ENCODE peak calls at places on chromosomes 13 and 19, in seven cellular contexts. One of them, this sample, is unnamed.

GRCh38 chr19:48900477-48901452 is 653 bp downstream of the NUCB1 start:
- DNase-seq in neuronal stem cell: no peak
- DNase-seq in NB4: peak
- DNase-seq in AG09319: no peak
- DNase-seq in A172: no peak
- DNase-seq in AML-193: no peak
- DNase-seq in kidney: peak
- DNase-seq in this sample: no peak

GRCh38 chr19:16320987-16321386 is 3.6 kb upstream of the KLF2 start:
- DNase-seq in AML-193: no peak
- DNase-seq in NB4: no peak
- DNase-seq in neuronal stem cell: no peak
- DNase-seq in AG09319: no peak
- DNase-seq in A172: no peak
- DNase-seq in kidney: no peak
- DNase-seq in this sample: no peak

GRCh38 chr19:3813473-3814392 is 27.6 kb upstream of the MATK start:
- DNase-seq in neuronal stem cell: no peak
- DNase-seq in kidney: no peak
- DNase-seq in AML-193: no peak
- DNase-seq in AG09319: no peak
- DNase-seq in NB4: no peak
- DNase-seq in A172: no peak
- DNase-seq in this sample: no peak

GRCh38 chr13:76886292-76887061 is at the start of gene KCTD12:
- DNase-seq in AG09319: peak
- DNase-seq in AML-193: peak
- DNase-seq in A172: peak
- DNase-seq in kidney: peak
- DNase-seq in NB4: peak
- DNase-seq in neuronal stem cell: peak
- DNase-seq in this sample: peak

GRCh38 chr19:50663280-50663790 is 14.1 kb downstream of the C19orf81 start:
- DNase-seq in AML-193: peak
- DNase-seq in AG09319: no peak
- DNase-seq in neuronal stem cell: no peak
- DNase-seq in kidney: peak
- DNase-seq in A172: peak
- DNase-seq in NB4: peak
- DNase-seq in this sample: no peak

GRCh38 chr19:15456871-15457700 is 7.3 kb downstream of the RASAL3 start:
- DNase-seq in AG09319: no peak
- DNase-seq in kidney: no peak
- DNase-seq in AML-193: no peak
- DNase-seq in A172: no peak
- DNase-seq in neuronal stem cell: no peak
- DNase-seq in NB4: no peak
- DNase-seq in this sample: no peak

GRCh38 chr19:5104871-5105351 is 136.0 kb downstream of the KDM4B start:
- DNase-seq in NB4: no peak
- DNase-seq in neuronal stem cell: no peak
- DNase-seq in AML-193: no peak
- DNase-seq in A172: no peak
- DNase-seq in AG09319: no peak
- DNase-seq in kidney: no peak
- DNase-seq in this sample: no peak

GRCh38 chr19:44807652-44808462 is 1.0 kb upstream of the BCAM start:
- DNase-seq in AML-193: peak
- DNase-seq in kidney: peak
- DNase-seq in AG09319: peak
- DNase-seq in neuronal stem cell: peak
- DNase-seq in A172: peak
- DNase-seq in NB4: peak
- DNase-seq in this sample: no peak

GRCh38 chr19:35206379-35206778 is 22.2 kb downstream of the FAM187B start:
- DNase-seq in neuronal stem cell: no peak
- DNase-seq in AG09319: no peak
- DNase-seq in AML-193: no peak
- DNase-seq in A172: no peak
- DNase-seq in kidney: no peak
- DNase-seq in NB4: no peak
- DNase-seq in this sample: no peak

GRCh38 chr19:48513289-48514122 is 1.9 kb upstream of the LMTK3 start:
- DNase-seq in A172: peak
- DNase-seq in NB4: peak
- DNase-seq in AML-193: peak
- DNase-seq in neuronal stem cell: no peak
- DNase-seq in AG09319: peak
- DNase-seq in kidney: peak
- DNase-seq in this sample: no peak

GRCh38 chr19:10228925-10229324 is 2.2 kb downstream of the S1PR2 start:
- DNase-seq in AG09319: no peak
- DNase-seq in A172: no peak
- DNase-seq in NB4: peak
- DNase-seq in kidney: no peak
- DNase-seq in neuronal stem cell: no peak
- DNase-seq in AML-193: no peak
- DNase-seq in this sample: no peak

GRCh38 chr13:42832341-42833153 is 51.2 kb downstream of the FAM216B start:
- DNase-seq in AG09319: peak
- DNase-seq in NB4: peak
- DNase-seq in kidney: peak
- DNase-seq in A172: peak
- DNase-seq in AML-193: no peak
- DNase-seq in neuronal stem cell: no peak
- DNase-seq in this sample: no peak

GRCh38 chr13:48235100-48235813 is 2.3 kb downstream of the ITM2B start:
- DNase-seq in neuronal stem cell: no peak
- DNase-seq in AG09319: no peak
- DNase-seq in A172: peak
- DNase-seq in AML-193: peak
- DNase-seq in NB4: peak
- DNase-seq in kidney: no peak
- DNase-seq in this sample: no peak

GRCh38 chr13:79735228-79735627 is 254.3 kb downstream of the NDFIP2 start:
- DNase-seq in kidney: no peak
- DNase-seq in AML-193: no peak
- DNase-seq in neuronal stem cell: no peak
- DNase-seq in A172: no peak
- DNase-seq in AG09319: no peak
- DNase-seq in NB4: no peak
- DNase-seq in this sample: no peak

GRCh38 chr13:22422023-22422422 is 751.1 kb downstream of the FGF9 start:
- DNase-seq in kidney: no peak
- DNase-seq in AML-193: no peak
- DNase-seq in AG09319: no peak
- DNase-seq in A172: no peak
- DNase-seq in NB4: no peak
- DNase-seq in neuronal stem cell: no peak
- DNase-seq in this sample: no peak

GRCh38 chr13:30034448-30034795 is 184.0 kb upstream of the UBL3 start:
- DNase-seq in kidney: no peak
- DNase-seq in neuronal stem cell: no peak
- DNase-seq in NB4: no peak
- DNase-seq in AML-193: no peak
- DNase-seq in A172: no peak
- DNase-seq in AG09319: no peak
- DNase-seq in this sample: no peak

GRCh38 chr13:98039964-98040363 is 86.5 kb downstream of the IPO5 start:
- DNase-seq in kidney: no peak
- DNase-seq in NB4: no peak
- DNase-seq in neuronal stem cell: no peak
- DNase-seq in A172: no peak
- DNase-seq in AML-193: no peak
- DNase-seq in AG09319: no peak
- DNase-seq in this sample: peak

GRCh38 chr19:31838163-31838798 is 489.0 kb upstream of the TSHZ3 start:
- DNase-seq in AG09319: no peak
- DNase-seq in A172: no peak
- DNase-seq in NB4: no peak
- DNase-seq in neuronal stem cell: peak
- DNase-seq in kidney: no peak
- DNase-seq in AML-193: no peak
- DNase-seq in this sample: no peak

GRCh38 chr19:43704002-43704705 is 11.7 kb upstream of the IRGC start:
- DNase-seq in kidney: no peak
- DNase-seq in AG09319: no peak
- DNase-seq in NB4: no peak
- DNase-seq in A172: no peak
- DNase-seq in neuronal stem cell: no peak
- DNase-seq in AML-193: no peak
- DNase-seq in this sample: no peak

GRCh38 chr13:73428137-73428536 is 369.3 kb downstream of the KLF5 start:
- DNase-seq in NB4: no peak
- DNase-seq in AML-193: no peak
- DNase-seq in A172: peak
- DNase-seq in neuronal stem cell: no peak
- DNase-seq in kidney: no peak
- DNase-seq in AG09319: peak
- DNase-seq in this sample: no peak

GRCh38 chr13:48808689-48809088 is 155.0 kb downstream of the CYSLTR2 start:
- DNase-seq in neuronal stem cell: no peak
- DNase-seq in AML-193: no peak
- DNase-seq in AG09319: no peak
- DNase-seq in NB4: no peak
- DNase-seq in kidney: no peak
- DNase-seq in A172: no peak
- DNase-seq in this sample: no peak

GRCh38 chr19:6074709-6075403 is 35.4 kb downstream of the RFX2 start:
- DNase-seq in kidney: no peak
- DNase-seq in NB4: no peak
- DNase-seq in A172: no peak
- DNase-seq in AG09319: no peak
- DNase-seq in AML-193: no peak
- DNase-seq in neuronal stem cell: no peak
- DNase-seq in this sample: no peak

GRCh38 chr13:30907167-30907761 is 1.2 kb downstream of the MEDAG start:
- DNase-seq in A172: no peak
- DNase-seq in AG09319: no peak
- DNase-seq in AML-193: no peak
- DNase-seq in kidney: no peak
- DNase-seq in neuronal stem cell: no peak
- DNase-seq in NB4: no peak
- DNase-seq in this sample: no peak

GRCh38 chr19:351976-352625 is 7.5 kb upstream of the MIER2 start:
- DNase-seq in NB4: no peak
- DNase-seq in kidney: no peak
- DNase-seq in AML-193: no peak
- DNase-seq in neuronal stem cell: no peak
- DNase-seq in AG09319: no peak
- DNase-seq in A172: no peak
- DNase-seq in this sample: peak

GRCh38 chr13:32669030-32669646 is 82.9 kb downstream of the PDS5B start:
- DNase-seq in AG09319: peak
- DNase-seq in kidney: no peak
- DNase-seq in A172: peak
- DNase-seq in AML-193: peak
- DNase-seq in neuronal stem cell: peak
- DNase-seq in NB4: peak
- DNase-seq in this sample: no peak

GRCh38 chr13:51818771-51819511 is 15.0 kb upstream of the DHRS12 start:
- DNase-seq in AML-193: no peak
- DNase-seq in NB4: no peak
- DNase-seq in neuronal stem cell: no peak
- DNase-seq in kidney: no peak
- DNase-seq in AG09319: no peak
- DNase-seq in A172: peak
- DNase-seq in this sample: peak

GRCh38 chr19:47305309-47305751 is 4.3 kb upstream of the C5AR1 start:
- DNase-seq in NB4: peak
- DNase-seq in kidney: peak
- DNase-seq in AML-193: peak
- DNase-seq in AG09319: peak
- DNase-seq in neuronal stem cell: peak
- DNase-seq in A172: peak
- DNase-seq in this sample: no peak

GRCh38 chr19:21463449-21464105 is 41.8 kb upstream of the ZNF429 start:
- DNase-seq in AML-193: peak
- DNase-seq in kidney: no peak
- DNase-seq in neuronal stem cell: peak
- DNase-seq in A172: no peak
- DNase-seq in AG09319: no peak
- DNase-seq in NB4: no peak
- DNase-seq in this sample: peak

GRCh38 chr19:40223135-40223822 is 3.2 kb downstream of the CCNP start:
- DNase-seq in A172: no peak
- DNase-seq in NB4: no peak
- DNase-seq in kidney: no peak
- DNase-seq in AG09319: no peak
- DNase-seq in neuronal stem cell: no peak
- DNase-seq in AML-193: no peak
- DNase-seq in this sample: no peak

GRCh38 chr19:29963576-29963975 is 21.5 kb downstream of the URI1 start:
- DNase-seq in neuronal stem cell: no peak
- DNase-seq in kidney: peak
- DNase-seq in A172: no peak
- DNase-seq in AG09319: no peak
- DNase-seq in NB4: no peak
- DNase-seq in AML-193: no peak
- DNase-seq in this sample: no peak

GRCh38 chr13:48579167-48579918 is 46.5 kb upstream of the RCBTB2 start:
- DNase-seq in NB4: peak
- DNase-seq in A172: no peak
- DNase-seq in AML-193: peak
- DNase-seq in kidney: no peak
- DNase-seq in AG09319: no peak
- DNase-seq in neuronal stem cell: no peak
- DNase-seq in this sample: no peak